ENCODE peak calls at places on chromosomes 16 and 17, in ten cellular contexts. Y is neural crest cell; D is GM10248; Q is CD14-positive monocyte; T is fibroblast of the aortic adventitia; W is colonic mucosa; G is left ventricle myocardium inferior; M is progenitor cell of endocrine pancreas; F is glutamatergic neuron; U is CD4-positive, alpha-beta T cell. I is an unnamed sample.

GRCh38 chr16:12132290-12132689 is 155.8 kb downstream of the SNX29 start:
- DNase-seq in Y (no peak), D (no peak), Q (no peak), T (no peak), W (no peak), G (no peak), M (no peak), F (no peak), U (no peak), I (no peak)

GRCh38 chr16:6081320-6081976 is 983.9 kb upstream of the EEF2KMT start:
- DNase-seq in Y (peak), D (no peak), Q (no peak), T (no peak), W (peak), G (no peak), M (peak), F (peak), U (no peak), I (no peak)

GRCh38 chr17:4937553-4937952 is 2.3 kb downstream of the SLC25A11 start:
- DNase-seq in Y (no peak), D (no peak), Q (peak), T (no peak), W (no peak), G (no peak), M (no peak), F (no peak), U (no peak), I (no peak)

GRCh38 chr16:55436587-55436986 is 42.4 kb upstream of the MMP2 start:
- DNase-seq in Y (no peak), D (no peak), Q (no peak), T (no peak), W (no peak), G (no peak), M (no peak), F (no peak), U (no peak), I (no peak)

GRCh38 chr17:39096435-39097158 is 54.8 kb downstream of the PLXDC1 start:
- DNase-seq in Y (no peak), D (no peak), Q (no peak), T (no peak), W (peak), G (peak), M (no peak), F (no peak), U (peak), I (peak)

GRCh38 chr16:85310868-85311585 is 198.8 kb upstream of the CIBAR2 start:
- DNase-seq in Y (no peak), D (no peak), Q (no peak), T (no peak), W (no peak), G (peak), M (no peak), F (no peak), U (peak), I (no peak)

GRCh38 chr17:49459401-49459984 is 35.6 kb upstream of the NGFR start:
- DNase-seq in Y (no peak), D (no peak), Q (no peak), T (no peak), W (no peak), G (no peak), M (no peak), F (no peak), U (no peak), I (no peak)

GRCh38 chr17:67221062-67221998 is 23.7 kb downstream of the HELZ start:
- DNase-seq in Y (no peak), D (peak), Q (no peak), T (peak), W (no peak), G (no peak), M (no peak), F (peak), U (no peak), I (no peak)

GRCh38 chr17:79981090-79981489 is 54.6 kb downstream of the TBC1D16 start:
- DNase-seq in Y (no peak), D (no peak), Q (peak), T (no peak), W (no peak), G (no peak), M (no peak), F (no peak), U (no peak), I (no peak)

GRCh38 chr16:2072926-2073325 is 25.1 kb downstream of the TSC2 start:
- DNase-seq in Y (no peak), D (no peak), Q (no peak), T (no peak), W (no peak), G (no peak), M (no peak), F (no peak), U (no peak), I (no peak)

GRCh38 chr16:2075631-2076030 is 27.8 kb downstream of the TSC2 start:
- DNase-seq in Y (no peak), D (no peak), Q (no peak), T (no peak), W (no peak), G (no peak), M (no peak), F (no peak), U (no peak), I (no peak)

GRCh38 chr16:2074071-2074470 is 26.3 kb downstream of the TSC2 start:
- DNase-seq in Y (no peak), D (no peak), Q (no peak), T (no peak), W (no peak), G (no peak), M (no peak), F (no peak), U (no peak), I (no peak)

GRCh38 chr16:2070576-2071453 is 23.0 kb downstream of the TSC2 start:
- DNase-seq in Y (no peak), D (no peak), Q (no peak), T (no peak), W (no peak), G (no peak), M (no peak), F (no peak), U (no peak), I (no peak)

DNA sequence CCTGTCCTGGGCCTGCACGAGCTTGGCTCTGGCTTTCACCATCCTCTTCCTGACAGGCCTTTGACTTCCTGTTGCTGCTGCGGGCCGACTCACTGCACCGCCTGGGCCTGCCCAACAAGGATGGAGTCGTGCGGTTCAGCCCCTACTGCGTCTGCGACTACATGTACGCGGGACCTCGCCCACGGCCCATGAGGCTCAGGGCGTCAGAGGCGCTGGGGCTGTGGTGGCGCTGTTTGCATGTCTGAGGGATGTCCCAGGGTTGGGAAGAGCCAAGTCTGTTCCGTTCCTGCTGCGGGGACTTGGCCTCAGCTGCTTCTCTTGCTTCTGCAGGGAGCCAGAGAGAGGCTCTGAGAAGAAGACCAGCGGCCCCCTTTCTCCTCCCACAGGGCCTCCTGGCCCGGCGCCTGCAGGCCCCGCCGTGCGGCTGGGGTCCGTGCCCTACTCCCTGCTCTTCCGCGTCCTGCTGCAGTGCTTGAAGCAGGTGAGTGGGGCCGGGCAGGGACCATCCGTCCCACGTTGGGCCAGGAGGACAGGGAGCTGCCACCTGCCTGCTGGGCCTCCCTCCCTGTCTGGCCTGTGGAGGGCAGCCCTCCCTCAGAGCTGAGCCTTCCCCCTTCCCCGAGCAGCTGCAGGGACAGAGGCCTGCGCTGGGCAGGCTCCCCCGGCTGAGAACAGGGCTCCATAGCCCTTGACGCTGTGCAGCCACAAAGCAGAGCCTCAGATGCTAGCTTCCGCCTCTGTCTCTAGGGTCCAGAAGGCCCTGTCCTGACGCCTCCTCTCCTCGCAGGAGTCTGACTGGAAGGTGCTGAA is 23.9 kb downstream of the TSC2 start:
- DNase-seq in Y (no peak), D (no peak), Q (no peak), T (no peak), W (no peak), G (no peak), M (no peak), F (no peak), U (no peak), I (no peak)
- TF ChIP-seq CTCF in Y (no peak), D (no peak), Q (no peak), T (no peak), W (no peak), G (no peak), M (no peak), F (no peak), U (no peak), I (no peak)

DNA sequence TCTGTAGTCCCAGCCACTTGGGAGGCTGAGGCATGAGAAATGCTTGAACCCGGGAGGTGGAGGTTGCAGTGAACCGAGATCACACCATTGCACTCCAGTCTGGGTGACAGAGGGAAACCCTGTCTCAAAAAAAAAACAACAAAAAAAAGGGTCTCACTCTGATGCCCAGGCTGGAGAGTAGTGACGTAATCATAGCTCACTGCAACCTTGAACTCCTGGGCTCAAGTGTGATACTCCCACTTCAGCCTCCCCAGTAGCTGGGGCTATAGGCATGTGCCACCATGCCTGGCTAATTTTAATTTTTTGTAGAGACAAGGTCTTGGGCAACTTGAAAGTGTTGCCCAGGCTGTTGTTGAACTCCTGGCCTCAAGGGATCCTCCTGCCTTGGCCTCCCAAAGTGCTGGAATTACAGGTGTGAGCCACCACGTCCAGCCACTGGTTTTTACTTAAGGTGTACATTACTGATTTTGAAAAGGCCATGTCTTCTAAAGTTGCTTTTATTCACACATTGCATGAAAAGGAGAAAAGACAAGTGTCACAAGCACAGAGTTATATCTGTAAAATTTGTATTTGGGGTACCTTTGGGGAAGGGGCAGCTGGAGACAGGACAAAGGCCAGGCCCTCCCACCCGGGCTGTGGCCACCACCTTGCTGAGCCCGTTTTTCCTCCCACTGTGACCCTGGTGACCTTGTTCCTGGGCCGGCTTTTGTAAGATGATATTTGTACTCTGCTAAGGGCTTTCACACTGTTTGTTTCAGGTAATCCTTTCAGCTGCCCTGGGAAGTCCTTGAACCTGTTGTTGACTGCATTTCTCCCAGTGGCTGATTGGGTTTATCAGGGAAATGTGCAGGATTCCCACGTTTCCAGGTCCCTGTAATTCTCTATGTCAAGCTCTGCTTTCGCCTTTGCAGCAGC is 11.5 kb downstream of the GPT2 start:
- DNase-seq in Y (no peak), D (no peak), Q (no peak), T (no peak), W (no peak), G (no peak), M (no peak), F (no peak), U (no peak), I (no peak)
- TF ChIP-seq CTCF in Y (no peak), D (no peak), Q (no peak), T (no peak), W (no peak), G (no peak), M (no peak), F (no peak), U (no peak), I (no peak)

GRCh38 chr17:64240261-64240740 is 22.8 kb downstream of the TEX2 start:
- DNase-seq in Y (no peak), D (no peak), Q (no peak), T (no peak), W (no peak), G (no peak), M (no peak), F (no peak), U (no peak), I (no peak)
- TF ChIP-seq CTCF in Y (peak), D (no peak), Q (no peak), T (no peak), W (no peak), G (peak), M (peak), F (no peak), U (no peak), I (no peak)

DNA sequence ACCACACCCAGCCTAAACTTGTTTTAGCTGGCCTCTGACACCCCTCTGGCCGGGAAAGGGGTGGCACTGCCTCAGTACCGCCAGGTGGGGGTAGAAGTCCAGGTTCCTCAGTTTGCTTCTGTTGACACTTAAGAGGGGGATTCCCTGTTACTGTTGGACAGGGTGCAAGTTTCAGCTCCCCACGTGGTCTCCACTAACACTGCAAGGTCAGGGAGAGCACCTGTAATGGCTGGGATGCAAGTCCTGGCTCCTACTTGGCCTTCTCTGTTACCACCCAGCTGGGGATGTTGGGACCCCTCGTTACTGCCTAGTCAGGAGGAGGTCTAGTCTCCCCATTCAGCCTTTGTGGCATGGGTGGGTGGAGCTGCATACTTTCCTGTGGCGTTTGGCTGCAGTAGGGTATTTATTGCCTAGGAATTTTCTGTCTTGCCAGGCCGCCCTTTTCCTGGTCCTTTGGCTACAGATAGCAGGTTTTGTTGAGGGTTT is 10.6 kb upstream of the MFAP4 start:
- DNase-seq in Y (no peak), D (no peak), Q (no peak), T (no peak), W (peak), G (no peak), M (no peak), F (no peak), U (no peak), I (no peak)
- TF ChIP-seq CTCF in Y (no peak), D (no peak), Q (no peak), T (no peak), W (no peak), G (no peak), M (peak), F (no peak), U (no peak), I (no peak)

DNA sequence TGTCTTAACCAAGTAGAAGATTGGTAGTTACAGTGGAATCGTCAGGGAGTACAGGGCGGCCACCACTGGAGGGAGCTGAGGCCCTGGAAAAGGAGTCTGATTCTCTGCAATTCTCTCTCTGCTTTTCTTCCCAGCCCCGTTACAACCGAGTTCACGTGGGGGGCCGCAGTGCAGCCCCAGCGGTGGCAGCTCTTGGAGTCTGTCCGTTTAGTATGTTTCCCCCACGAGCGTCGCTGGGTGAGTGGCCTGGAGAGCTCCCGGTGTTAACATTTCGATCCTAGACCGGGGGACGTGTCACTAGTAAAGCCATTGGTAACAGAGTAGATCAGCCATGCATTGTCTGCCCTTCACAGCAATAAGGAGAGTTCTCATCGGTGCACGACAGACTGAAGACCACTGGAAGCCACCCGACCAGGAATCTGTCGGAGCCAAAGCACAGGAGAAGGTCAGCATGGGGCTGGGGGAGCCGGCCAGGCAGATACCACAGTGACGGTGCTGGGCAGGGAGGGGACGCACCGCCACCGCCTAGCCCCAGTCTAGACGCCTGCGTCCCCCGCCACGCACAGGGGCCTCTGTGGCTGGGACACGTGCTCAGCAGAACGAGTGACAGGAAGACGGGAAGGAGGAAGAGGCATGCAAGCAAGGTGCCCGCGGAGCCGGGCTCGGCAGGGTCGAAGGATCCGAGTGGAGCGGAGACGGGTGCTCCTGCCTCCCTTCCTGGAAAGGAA is 15.7 kb downstream of the SLC16A3 start:
- DNase-seq in Y (no peak), D (no peak), Q (peak), T (peak), W (no peak), G (no peak), M (no peak), F (no peak), U (no peak), I (peak)
- TF ChIP-seq CTCF in Y (peak), D (peak), Q (peak), T (peak), W (peak), G (peak), M (peak), F (peak), U (peak), I (no peak)

GRCh38 chr17:20784100-20784665 is 204.7 kb downstream of the CDRT15L2 start:
- DNase-seq in Y (no peak), D (no peak), Q (no peak), T (no peak), W (no peak), G (no peak), M (no peak), F (no peak), U (no peak), I (no peak)

GRCh38 chr17:20775331-20775730 is 195.8 kb downstream of the CDRT15L2 start:
- DNase-seq in Y (no peak), D (no peak), Q (no peak), T (no peak), W (no peak), G (no peak), M (no peak), F (no peak), U (no peak), I (no peak)

GRCh38 chr17:20774472-20775135 is 195.1 kb downstream of the CDRT15L2 start:
- DNase-seq in Y (no peak), D (no peak), Q (no peak), T (no peak), W (no peak), G (no peak), M (no peak), F (no peak), U (no peak), I (no peak)

GRCh38 chr17:20781260-20781659 is 201.7 kb downstream of the CDRT15L2 start:
- DNase-seq in Y (no peak), D (no peak), Q (no peak), T (no peak), W (no peak), G (no peak), M (no peak), F (no peak), U (no peak), I (no peak)

GRCh38 chr17:20779521-20779920 is 200.0 kb downstream of the CDRT15L2 start:
- DNase-seq in Y (no peak), D (no peak), Q (no peak), T (no peak), W (no peak), G (no peak), M (no peak), F (no peak), U (no peak), I (no peak)
- TF ChIP-seq CTCF in Y (no peak), D (no peak), Q (no peak), T (no peak), W (no peak), G (no peak), M (no peak), F (no peak), U (no peak), I (no peak)

GRCh38 chr16:58640949-58641348 is 11.3 kb upstream of the CNOT1 start:
- DNase-seq in Y (no peak), D (no peak), Q (no peak), T (no peak), W (no peak), G (no peak), M (no peak), F (no peak), U (no peak), I (no peak)

GRCh38 chr16:58636474-58636873 is 6.8 kb upstream of the CNOT1 start:
- DNase-seq in Y (no peak), D (no peak), Q (no peak), T (no peak), W (no peak), G (no peak), M (no peak), F (no peak), U (no peak), I (no peak)

GRCh38 chr16:58639230-58639629 is 9.6 kb upstream of the CNOT1 start:
- DNase-seq in Y (no peak), D (no peak), Q (no peak), T (no peak), W (no peak), G (no peak), M (no peak), F (no peak), U (no peak), I (no peak)

GRCh38 chr16:58639836-58640235 is 10.2 kb upstream of the CNOT1 start:
- DNase-seq in Y (no peak), D (no peak), Q (no peak), T (no peak), W (no peak), G (no peak), M (no peak), F (no peak), U (no peak), I (no peak)

DNA sequence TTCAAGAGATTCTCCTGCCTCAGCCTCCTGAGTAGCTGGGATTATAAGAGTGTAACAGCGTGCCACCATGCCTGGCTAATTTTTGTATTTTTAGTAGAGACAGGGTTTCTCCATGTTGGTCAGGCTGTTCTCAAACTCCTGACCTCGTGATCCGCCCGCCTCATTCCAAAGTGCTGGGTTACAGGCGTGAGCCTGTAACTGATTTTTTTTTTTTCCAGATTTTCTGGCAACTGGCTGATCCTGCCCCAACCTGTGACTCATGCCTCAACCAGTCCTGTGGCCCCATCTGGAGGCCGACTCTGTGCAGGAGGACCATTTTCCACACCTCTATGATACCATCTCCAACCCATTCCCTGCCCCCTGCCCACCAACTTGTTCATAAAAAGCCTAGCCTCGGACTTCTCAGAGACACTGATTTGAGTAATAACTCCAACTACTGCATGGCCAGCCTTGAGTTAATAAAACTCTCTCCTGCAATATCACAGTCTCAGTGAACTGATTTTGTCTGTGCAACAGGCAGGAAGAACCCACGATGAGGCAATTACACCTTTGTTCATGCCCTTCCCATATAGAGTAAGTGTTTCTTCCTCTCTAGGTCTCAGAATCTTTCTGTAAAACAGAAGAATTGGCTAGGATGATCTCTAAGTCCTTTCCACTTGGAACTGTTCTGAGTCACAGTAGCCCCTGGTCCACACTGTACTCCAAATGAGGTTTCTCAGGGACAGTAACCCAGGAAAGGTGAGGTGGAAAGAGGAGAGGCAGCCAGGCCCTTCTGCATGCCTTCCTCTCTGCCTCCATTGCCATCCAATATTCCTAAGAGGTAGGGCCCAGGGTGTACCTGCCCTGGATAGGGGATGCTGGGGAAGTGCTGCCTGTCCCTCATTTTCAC is 8.8 kb upstream of the CNOT1 start:
- DNase-seq in Y (no peak), D (no peak), Q (no peak), T (peak), W (no peak), G (peak), M (no peak), F (no peak), U (no peak), I (no peak)
- TF ChIP-seq CTCF in Y (no peak), D (peak), Q (no peak), T (peak), W (no peak), G (peak), M (no peak), F (no peak), U (no peak), I (no peak)